ENCODE peak calls at places on chromosome X, in seven cellular contexts. W is CD8-positive, alpha-beta memory T cell; G is GM04503; I is IMR-90; O is activated CD4-positive, alpha-beta T cell treated with anti-CD3 and anti-CD28 coated beads, Interleukin-2, amount 50 U/mL, for 4 hours; K is stimulated activated effector memory CD8-positive, alpha-beta T cell treated with anti-CD3 and anti-CD28 coated beads, Interleukin-12 subunit alpha, Interleukin-12 subunit beta, amount 100 ng/mL, for 72 hours; C is SIG-M5. S is an unnamed sample.
A peak's percentile ranks its signal among the peaks of the same experiment; 100 is the strongest.

GRCh38 chrX:84363054-84363453 is 139.2 kb downstream of the HDX start:
- DNase-seq in W (no peak), G (peak; percentile 1), I (no peak), O (no peak), K (no peak), C (no peak), S (no peak)

GRCh38 chrX:64850371-64851082 is 125.7 kb downstream of the ZC4H2 start:
- DNase-seq in W (no peak), G (no peak), I (no peak), O (no peak), K (no peak), C (no peak), S (no peak)

GRCh38 chrX:133544105-133544504 is 128.8 kb upstream of the GPC4 start:
- DNase-seq in W (no peak), G (peak; percentile 52), I (peak; percentile 7), O (no peak), K (no peak), C (no peak), S (no peak)

GRCh38 chrX:92247076-92247475 is 467.9 kb downstream of the PCDH11X start:
- DNase-seq in W (no peak), G (no peak), I (peak; percentile 43), O (no peak), K (no peak), C (no peak), S (no peak)

GRCh38 chrX:129637217-129638109 is 17.3 kb downstream of the APLN start:
- DNase-seq in W (peak; percentile 61), G (no peak), I (peak; percentile 53), O (peak; percentile 69), K (peak; percentile 57), C (no peak), S (peak; percentile 33)

GRCh38 chrX:47080215-47080914 is 2.1 kb downstream of the RGN start:
- DNase-seq in W (no peak), G (no peak), I (no peak), O (no peak), K (no peak), C (no peak), S (no peak)

GRCh38 chrX:102599084-102599949 is at the start of gene ARMCX5:
- DNase-seq in W (peak; percentile 77), G (peak; percentile 58), I (peak; percentile 87), O (peak; percentile 58), K (peak; percentile 18), C (peak; percentile 0), S (peak; percentile 83)

GRCh38 chrX:110241816-110242215 is 76.1 kb downstream of the AMMECR1 start:
- DNase-seq in W (no peak), G (no peak), I (peak; percentile 33), O (no peak), K (no peak), C (no peak), S (no peak)

GRCh38 chrX:101450951-101451350 is 34.3 kb upstream of the ARMCX4 start:
- DNase-seq in W (no peak), G (peak; percentile 18), I (peak; percentile 30), O (no peak), K (no peak), C (no peak), S (no peak)

GRCh38 chrX:39311646-39312045 is 510.4 kb downstream of the MID1IP1 start:
- DNase-seq in W (no peak), G (no peak), I (no peak), O (no peak), K (no peak), C (no peak), S (no peak)

GRCh38 chrX:40151211-40152172 is 53.7 kb upstream of the BCOR start:
- DNase-seq in W (no peak), G (no peak), I (no peak), O (no peak), K (no peak), C (no peak), S (no peak)

GRCh38 chrX:95956780-95957179 is 727.9 kb upstream of the DIAPH2 start:
- DNase-seq in W (no peak), G (no peak), I (no peak), O (no peak), K (no peak), C (no peak), S (no peak)

GRCh38 chrX:53089224-53089842 is 4.6 kb upstream of the KANTR start:
- DNase-seq in W (peak; percentile 50), G (no peak), I (peak; percentile 68), O (no peak), K (no peak), C (no peak), S (peak; percentile 68)

GRCh38 chrX:24498181-24498580 is 33.1 kb downstream of the PDK3 start:
- DNase-seq in W (no peak), G (no peak), I (no peak), O (no peak), K (no peak), C (no peak), S (no peak)

GRCh38 chrX:155880586-155881157 is 473 bp upstream of the VAMP7 start:
- DNase-seq in W (peak; percentile 1), G (no peak), I (no peak), O (no peak), K (no peak), C (no peak), S (peak; percentile 49)

GRCh38 chrX:153409414-153410101 is 1.7 kb upstream of the ZFP92 start:
- DNase-seq in W (no peak), G (no peak), I (no peak), O (no peak), K (no peak), C (no peak), S (no peak)

S was measured in NCI-H1105 treated with DMSO at 0.1 percent for 48 hours.